ENCODE peak calls at places on chromosomes 7 and 10, in seven cellular contexts. O, V, S, F, I, Q and H are unnamed samples.

GRCh38 chr10:100728928-100729876 is 16.2 kb upstream of the PAX2 start:
- DNase-seq in Q (no peak), O (peak; percentile 79), F (no peak), V (no peak), S (no peak), I (peak; percentile 62), H (peak; percentile 57)

GRCh38 chr7:95549818-95550529 is 46.3 kb downstream of the PDK4 start:
- DNase-seq in S (peak; percentile 90), O (no peak), I (peak; percentile 45), Q (no peak), V (peak; percentile 85), F (peak; percentile 77), H (peak; percentile 62)

GRCh38 chr7:141754939-141755338 is 9.0 kb upstream of the TAS2R3 start:
- DNase-seq in S (peak; percentile 39), I (no peak), V (no peak), Q (no peak), O (peak; percentile 62), F (peak; percentile 13), H (no peak)

GRCh38 chr7:149624006-149624405 is 126.4 kb upstream of the ZNF746 start:
- DNase-seq in S (no peak), O (peak; percentile 48), Q (peak; percentile 27), I (peak; percentile 13), F (peak; percentile 27), V (peak; percentile 16), H (peak; percentile 10)

GRCh38 chr7:122626785-122627184 is 72.1 kb downstream of the RNF133 start:
- DNase-seq in Q (no peak), O (no peak), I (no peak), F (no peak), V (no peak), S (peak; percentile 68), H (peak; percentile 31)

GRCh38 chr10:133216776-133217175 is 13.2 kb upstream of the UTF1 start:
- DNase-seq in F (no peak), Q (no peak), I (no peak), O (no peak), V (no peak), S (no peak), H (no peak)

GRCh38 chr7:20441886-20442505 is 111.3 kb downstream of the ITGB8 start:
- DNase-seq in F (no peak), I (no peak), O (no peak), S (no peak), Q (no peak), V (no peak), H (peak; percentile 42)

GRCh38 chr7:92835851-92836488 is 403 bp downstream of the CDK6 start:
- DNase-seq in I (peak; percentile 3), O (peak; percentile 10), S (no peak), V (no peak), F (peak; percentile 23), Q (no peak), H (peak; percentile 21)

GRCh38 chr7:341841-342638 is 52.1 kb downstream of the FOXL3 start:
- DNase-seq in O (no peak), Q (no peak), S (no peak), I (no peak), V (peak; percentile 90), F (no peak), H (peak; percentile 27)

GRCh38 chr10:593901-594457 is 95.5 kb downstream of the DIP2C start:
- DNase-seq in I (no peak), S (no peak), F (no peak), V (no peak), O (no peak), Q (no peak), H (no peak)

GRCh38 chr10:124935946-124936345 is 6.0 kb upstream of the ZRANB1 start:
- DNase-seq in Q (no peak), V (no peak), O (no peak), F (peak; percentile 30), S (no peak), I (no peak), H (peak; percentile 24)

GRCh38 chr7:132398253-132398913 is 177.9 kb downstream of the PLXNA4 start:
- DNase-seq in S (peak; percentile 12), Q (no peak), F (no peak), O (no peak), I (no peak), V (no peak), H (no peak)

GRCh38 chr10:3365630-3366029 is 193.0 kb upstream of the PITRM1 start:
- DNase-seq in F (no peak), Q (no peak), O (no peak), S (peak; percentile 78), V (no peak), I (no peak), H (no peak)